ENCODE peak calls at places on chromosomes 1 and 21, in six cellular contexts. A, Y, F, W, X and U are unnamed samples.

GRCh38 chr21:20856926-20857325 is 141.3 kb upstream of the NCAM2 start:
- DNase-seq in A (no peak), Y (no peak), F (no peak), W (no peak), X (no peak), U (peak; percentile 45)

GRCh38 chr1:42742617-42743301 is 2.7 kb upstream of the CLDN19 start:
- DNase-seq in A (no peak), Y (no peak), F (no peak), W (no peak), X (no peak), U (no peak)

GRCh38 chr21:38261851-38262250 is 5.1 kb downstream of the KCNJ15 start:
- DNase-seq in A (no peak), Y (no peak), F (no peak), W (no peak), X (no peak), U (no peak)

GRCh38 chr1:38132681-38133080 is 86.1 kb upstream of the POU3F1 start:
- DNase-seq in A (no peak), Y (no peak), F (no peak), W (no peak), X (no peak), U (no peak)

GRCh38 chr1:172429324-172430127 is 9.0 kb downstream of the C1orf105 start:
- DNase-seq in A (peak; percentile 40), Y (peak; percentile 34), F (peak; percentile 44), W (peak; percentile 36), X (no peak), U (peak; percentile 62)

GRCh38 chr1:229158317-229159294 is 112.3 kb upstream of the RAB4A start:
- DNase-seq in A (no peak), Y (no peak), F (no peak), W (no peak), X (no peak), U (no peak)

GRCh38 chr1:3463891-3464648 is 9.6 kb downstream of the ARHGEF16 start:
- DNase-seq in A (no peak), Y (no peak), F (no peak), W (no peak), X (peak; percentile 6), U (no peak)

GRCh38 chr1:155077758-155078495 is 710 bp upstream of the EFNA3 start:
- DNase-seq in A (no peak), Y (no peak), F (no peak), W (no peak), X (no peak), U (peak; percentile 52)

GRCh38 chr1:3306583-3307285 is 147.7 kb upstream of the ARHGEF16 start:
- DNase-seq in A (no peak), Y (no peak), F (no peak), W (no peak), X (no peak), U (no peak)

GRCh38 chr1:39196244-39197215 is 8.0 kb upstream of the MACF1 start:
- DNase-seq in A (no peak), Y (no peak), F (peak; percentile 79), W (no peak), X (no peak), U (no peak)

GRCh38 chr1:39105841-39106765 is 80.0 kb downstream of the NDUFS5 start:
- DNase-seq in A (no peak), Y (no peak), F (peak; percentile 17), W (peak; percentile 60), X (peak; percentile 48), U (peak; percentile 78)

GRCh38 chr1:15410223-15410883 is 665 bp downstream of the EFHD2 start:
- DNase-seq in A (no peak), Y (no peak), F (no peak), W (no peak), X (no peak), U (peak; percentile 52)

GRCh38 chr1:235998812-235999211 is 66.1 kb downstream of the NID1 start:
- DNase-seq in A (no peak), Y (peak; percentile 74), F (peak; percentile 62), W (no peak), X (no peak), U (no peak)

GRCh38 chr1:154476791-154477190 is 25.2 kb upstream of the TDRD10 start:
- DNase-seq in A (no peak), Y (no peak), F (no peak), W (no peak), X (no peak), U (no peak)

GRCh38 chr1:23561813-23562100 is 2.5 kb upstream of the ID3 start:
- DNase-seq in A (no peak), Y (no peak), F (no peak), W (no peak), X (no peak), U (no peak)

GRCh38 chr1:23563755-23564374 is 4.6 kb upstream of the ID3 start:
- DNase-seq in A (no peak), Y (no peak), F (no peak), W (no peak), X (no peak), U (peak; percentile 74)

GRCh38 chr1:23561076-23561812 is 1.9 kb upstream of the ID3 start:
- DNase-seq in A (no peak), Y (no peak), F (no peak), W (no peak), X (no peak), U (no peak)

GRCh38 chr1:23563003-23563402 is 3.7 kb upstream of the ID3 start:
- DNase-seq in A (no peak), Y (no peak), F (no peak), W (no peak), X (no peak), U (no peak)

DNA sequence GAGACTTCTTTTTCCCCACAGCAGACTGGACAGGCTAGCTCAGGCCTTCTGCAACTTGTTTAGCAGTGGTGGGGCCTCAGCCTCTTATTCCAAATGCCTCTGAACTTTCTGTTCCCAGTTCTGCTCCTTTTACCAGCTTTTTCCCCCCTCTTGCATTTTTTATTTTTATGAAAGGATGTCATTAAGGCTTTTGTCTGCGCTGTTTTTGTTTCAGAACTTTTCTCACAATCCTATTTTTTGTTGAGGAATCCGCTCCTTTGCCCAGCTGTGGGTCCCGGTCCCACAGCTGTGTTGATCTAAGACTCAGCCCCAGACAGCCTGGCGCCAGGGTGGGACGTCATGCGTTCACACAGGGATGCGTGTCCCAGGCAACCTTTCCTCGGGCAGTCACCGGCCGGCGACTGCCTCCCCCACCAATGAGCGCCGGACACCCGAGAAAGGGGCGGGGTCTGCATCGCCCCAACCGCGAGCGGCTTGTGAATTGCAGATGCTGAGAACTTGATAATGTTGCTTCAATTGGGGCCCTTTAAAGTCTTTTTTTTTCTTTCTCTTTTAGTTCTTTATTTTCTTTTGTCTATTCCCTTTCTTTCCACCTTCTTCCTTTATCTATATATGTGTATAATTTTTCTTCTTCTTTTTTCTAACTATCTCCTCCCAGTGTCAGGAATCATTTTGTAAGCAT is 3.0 kb upstream of the ID3 start:
- DNase-seq in A (peak; percentile 92), Y (no peak), F (no peak), W (peak; percentile 93), X (peak; percentile 97), U (peak; percentile 97)
- H3K4me3 ChIP-seq in A (no peak overlapping the region), Y (peak overlapping the region; percentile 22), F (no peak overlapping the region), W (no peak overlapping the region), X (peak overlapping the region; percentile 87), U (peak overlapping the region; percentile 64)

GRCh38 chr1:2300851-2301606 is 72.9 kb downstream of the SKI start:
- DNase-seq in A (no peak), Y (peak; percentile 76), F (peak; percentile 98), W (peak; percentile 74), X (peak; percentile 87), U (no peak)

GRCh38 chr1:2300004-2300771 is 72.1 kb downstream of the SKI start:
- DNase-seq in A (no peak), Y (peak; percentile 71), F (peak; percentile 89), W (peak; percentile 45), X (no peak), U (no peak)

GRCh38 chr1:2297246-2298011 is 69.3 kb downstream of the SKI start:
- DNase-seq in A (no peak), Y (no peak), F (no peak), W (no peak), X (no peak), U (no peak)

GRCh38 chr1:2301607-2302291 is 73.6 kb downstream of the SKI start:
- DNase-seq in A (no peak), Y (no peak), F (no peak), W (no peak), X (no peak), U (no peak)

GRCh38 chr1:2298685-2299673 is 70.9 kb downstream of the SKI start:
- DNase-seq in A (no peak), Y (no peak), F (no peak), W (no peak), X (peak; percentile 70), U (no peak)
- H3K4me1 ChIP-seq in A (peaks cover 2% of the 10 kb centered on the region), Y (peaks cover 28% of the 10 kb centered on the region), F (peaks cover 85% of the 10 kb centered on the region), W (peaks cover 56% of the 10 kb centered on the region), X (peaks cover 78% of the 10 kb centered on the region), U (no peaks in the 10 kb centered on the region)

DNA sequence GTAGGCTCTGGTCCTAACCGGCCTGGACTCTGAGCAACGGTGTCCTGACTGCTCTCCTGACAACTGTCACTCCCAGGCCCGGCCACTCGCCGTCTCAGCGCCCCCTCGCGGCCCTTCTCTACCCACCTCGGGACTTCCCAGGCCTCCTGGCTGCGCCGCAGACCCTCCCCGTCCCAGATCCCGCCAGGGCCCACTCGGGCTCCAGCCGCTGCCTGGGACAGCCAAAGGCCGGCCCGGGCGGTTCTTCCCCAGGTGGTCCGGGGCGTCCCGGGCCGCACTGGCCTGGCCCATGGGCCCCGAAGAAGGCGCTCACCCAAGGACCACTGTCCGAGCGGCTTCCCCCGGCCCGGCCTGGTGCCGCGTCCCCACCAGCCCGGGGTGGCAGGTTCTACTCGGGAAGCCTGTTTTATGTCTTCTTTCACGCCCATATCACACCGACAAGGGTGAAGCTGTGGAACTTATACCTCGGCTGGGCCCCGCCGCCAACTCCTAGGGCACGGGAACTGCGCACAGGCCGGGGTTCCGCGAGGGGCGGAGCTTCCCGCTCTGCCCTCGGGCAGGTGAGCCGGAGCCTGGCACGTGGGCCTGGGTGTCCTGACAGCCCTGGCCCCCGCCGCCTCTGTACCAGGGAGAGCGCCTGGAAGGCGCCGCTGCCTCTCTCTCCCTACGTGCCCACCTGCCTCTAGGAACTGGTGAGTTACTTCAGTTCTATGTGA is 138.3 kb downstream of the TTLL7 start:
- DNase-seq in A (peak; percentile 52), Y (no peak), F (peak; percentile 51), W (peak; percentile 87), X (peak; percentile 87), U (peak; percentile 96)
- H3K27ac ChIP-seq in A (no peak overlapping the region), Y (no peak overlapping the region), F (peak overlapping the region; percentile 14), W (peak overlapping the region; percentile 85), X (peak overlapping the region; percentile 87), U (no peak overlapping the region)

GRCh38 chr1:241679961-241680360 is 27.9 kb downstream of the WDR64 start:
- DNase-seq in A (no peak), Y (no peak), F (no peak), W (no peak), X (no peak), U (no peak)

GRCh38 chr1:241679404-241679803 is 27.3 kb downstream of the WDR64 start:
- DNase-seq in A (no peak), Y (no peak), F (no peak), W (no peak), X (no peak), U (no peak)

GRCh38 chr1:241674805-241675384 is 22.8 kb downstream of the WDR64 start:
- DNase-seq in A (no peak), Y (no peak), F (no peak), W (no peak), X (no peak), U (no peak)

GRCh38 chr1:241675983-241676382 is 23.9 kb downstream of the WDR64 start:
- DNase-seq in A (no peak), Y (no peak), F (no peak), W (no peak), X (no peak), U (no peak)

DNA sequence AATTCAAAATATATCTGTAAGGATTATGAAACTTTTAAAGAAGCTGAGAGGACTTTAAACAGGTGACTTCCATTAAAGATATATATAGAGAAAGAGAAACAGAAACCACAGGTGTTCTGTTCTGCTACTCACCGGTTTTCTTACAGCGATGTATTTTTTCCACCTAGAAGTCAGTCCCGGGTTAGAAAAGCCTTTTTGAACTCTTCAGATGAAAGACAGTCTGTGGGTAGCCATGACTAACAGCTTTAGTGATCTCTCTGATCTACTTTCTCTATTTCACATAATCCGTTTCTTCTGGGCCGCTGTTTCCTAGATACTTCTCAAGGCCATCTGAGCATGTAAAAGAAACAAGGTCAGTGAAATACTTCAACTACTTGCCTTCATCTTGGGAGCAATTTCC is 25.1 kb downstream of the WDR64 start:
- DNase-seq in A (no peak), Y (peak; percentile 16), F (peak; percentile 60), W (no peak), X (no peak), U (no peak)
- H3K4me3 ChIP-seq in A (no peak overlapping the region), Y (peak overlapping the region; percentile 30), F (peak overlapping the region; percentile 33), W (no peak overlapping the region), X (no peak overlapping the region), U (no peak overlapping the region)